ENCODE peak calls at places on chromosomes 11 and 22, in five cellular contexts. One of them, this sample, is unnamed.

GRCh38 chr22:50173983-50174355 is 3.4 kb downstream of the PANX2 start:
- DNase-seq in cardiac muscle cell: no peak
- DNase-seq in neural progenitor cell: no peak
- DNase-seq in naive thymus-derived CD4-positive, alpha-beta T cell: no peak
- DNase-seq in lung: no peak
- DNase-seq in this sample: no peak

GRCh38 chr11:69110451-69110850 is 45.3 kb upstream of the SMIM38 start:
- DNase-seq in lung: no peak
- DNase-seq in cardiac muscle cell: no peak
- DNase-seq in naive thymus-derived CD4-positive, alpha-beta T cell: no peak
- DNase-seq in neural progenitor cell: no peak
- DNase-seq in this sample: no peak

GRCh38 chr22:42891696-42892095 is 34.6 kb upstream of the ARFGAP3 start:
- DNase-seq in cardiac muscle cell: no peak
- DNase-seq in naive thymus-derived CD4-positive, alpha-beta T cell: no peak
- DNase-seq in neural progenitor cell: no peak
- DNase-seq in lung: no peak
- DNase-seq in this sample: no peak

GRCh38 chr11:134725211-134725610 is 313.2 kb upstream of the B3GAT1 start:
- DNase-seq in neural progenitor cell: no peak
- DNase-seq in naive thymus-derived CD4-positive, alpha-beta T cell: no peak
- DNase-seq in lung: no peak
- DNase-seq in cardiac muscle cell: no peak
- DNase-seq in this sample: no peak

GRCh38 chr22:17705565-17706450 is 67.3 kb downstream of the BCL2L13 start:
- DNase-seq in naive thymus-derived CD4-positive, alpha-beta T cell: no peak
- DNase-seq in cardiac muscle cell: no peak
- DNase-seq in lung: no peak
- DNase-seq in neural progenitor cell: no peak
- DNase-seq in this sample: no peak

GRCh38 chr11:129041611-129042018 is 98.9 kb upstream of the TP53AIP1 start:
- DNase-seq in neural progenitor cell: no peak
- DNase-seq in naive thymus-derived CD4-positive, alpha-beta T cell: no peak
- DNase-seq in lung: no peak
- DNase-seq in cardiac muscle cell: no peak
- DNase-seq in this sample: no peak

GRCh38 chr22:28889625-28890024 is 6.3 kb downstream of the ZNRF3 start:
- DNase-seq in lung: no peak
- DNase-seq in naive thymus-derived CD4-positive, alpha-beta T cell: no peak
- DNase-seq in cardiac muscle cell: no peak
- DNase-seq in neural progenitor cell: no peak
- DNase-seq in this sample: no peak

GRCh38 chr11:31262761-31263160 is 106.8 kb downstream of the DCDC1 start:
- DNase-seq in naive thymus-derived CD4-positive, alpha-beta T cell: no peak
- DNase-seq in cardiac muscle cell: no peak
- DNase-seq in neural progenitor cell: no peak
- DNase-seq in lung: no peak
- DNase-seq in this sample: no peak

GRCh38 chr11:76239483-76240142 is 33.3 kb upstream of the WNT11 start:
- DNase-seq in cardiac muscle cell: no peak
- DNase-seq in lung: no peak
- DNase-seq in neural progenitor cell: no peak
- DNase-seq in naive thymus-derived CD4-positive, alpha-beta T cell: no peak
- DNase-seq in this sample: no peak

GRCh38 chr22:39428597-39429071 is 28.2 kb upstream of the MGAT3 start:
- DNase-seq in naive thymus-derived CD4-positive, alpha-beta T cell: no peak
- DNase-seq in lung: no peak
- DNase-seq in cardiac muscle cell: no peak
- DNase-seq in neural progenitor cell: peak; percentile 85
- DNase-seq in this sample: no peak

GRCh38 chr11:47105974-47106373 is 70.7 kb downstream of the ARFGAP2 start:
- DNase-seq in lung: no peak
- DNase-seq in cardiac muscle cell: no peak
- DNase-seq in neural progenitor cell: no peak
- DNase-seq in naive thymus-derived CD4-positive, alpha-beta T cell: no peak
- DNase-seq in this sample: no peak

GRCh38 chr11:2678396-2678795 is 21.4 kb downstream of the KCNQ1OT1 start:
- DNase-seq in neural progenitor cell: no peak
- DNase-seq in lung: no peak
- DNase-seq in naive thymus-derived CD4-positive, alpha-beta T cell: no peak
- DNase-seq in cardiac muscle cell: no peak
- DNase-seq in this sample: no peak

GRCh38 chr11:72646024-72646423 is 28.2 kb downstream of the PDE2A start:
- DNase-seq in naive thymus-derived CD4-positive, alpha-beta T cell: no peak
- DNase-seq in lung: no peak
- DNase-seq in neural progenitor cell: no peak
- DNase-seq in cardiac muscle cell: no peak
- DNase-seq in this sample: no peak

GRCh38 chr11:12502950-12503579 is 125.7 kb downstream of the PARVA start:
- DNase-seq in cardiac muscle cell: no peak
- DNase-seq in neural progenitor cell: no peak
- DNase-seq in lung: no peak
- DNase-seq in naive thymus-derived CD4-positive, alpha-beta T cell: no peak
- DNase-seq in this sample: no peak

GRCh38 chr11:12503886-12504285 is 126.5 kb downstream of the PARVA start:
- DNase-seq in lung: no peak
- DNase-seq in naive thymus-derived CD4-positive, alpha-beta T cell: no peak
- DNase-seq in neural progenitor cell: no peak
- DNase-seq in cardiac muscle cell: no peak
- DNase-seq in this sample: no peak

GRCh38 chr11:12505183-12505582 is 127.8 kb downstream of the PARVA start:
- DNase-seq in cardiac muscle cell: no peak
- DNase-seq in neural progenitor cell: no peak
- DNase-seq in naive thymus-derived CD4-positive, alpha-beta T cell: no peak
- DNase-seq in lung: no peak
- DNase-seq in this sample: no peak

GRCh38 chr11:12499071-12499470 is 121.7 kb downstream of the PARVA start:
- DNase-seq in neural progenitor cell: no peak
- DNase-seq in lung: no peak
- DNase-seq in cardiac muscle cell: no peak
- DNase-seq in naive thymus-derived CD4-positive, alpha-beta T cell: no peak
- DNase-seq in this sample: no peak

DNA sequence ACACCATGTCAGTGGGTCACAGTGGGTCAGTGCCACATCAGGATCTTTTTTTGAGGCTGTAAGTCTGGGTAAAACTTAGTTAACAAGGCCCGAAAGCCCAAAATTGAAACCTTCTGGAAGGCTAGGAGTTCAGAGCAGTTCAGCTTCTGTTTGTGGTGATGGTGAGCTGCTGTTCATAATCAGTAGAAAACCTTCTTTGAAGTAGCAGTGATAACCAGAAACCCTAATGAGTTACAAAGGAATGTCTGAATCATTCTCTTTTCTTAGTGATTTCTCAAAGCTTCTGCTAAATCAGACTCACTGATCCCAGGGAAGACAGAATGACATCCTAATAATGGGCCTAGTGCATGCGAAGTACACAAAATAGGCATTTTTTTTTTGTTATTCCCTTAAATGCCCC is 124.7 kb downstream of the PARVA start:
- DNase-seq in cardiac muscle cell: no peak
- DNase-seq in lung: no peak
- DNase-seq in neural progenitor cell: no peak
- DNase-seq in naive thymus-derived CD4-positive, alpha-beta T cell: no peak
- DNase-seq in this sample: no peak
- H3K27ac ChIP-seq in cardiac muscle cell: no peak overlapping the region
- H3K27ac ChIP-seq in lung: peak overlapping the region; percentile 34
- H3K27ac ChIP-seq in neural progenitor cell: no peak overlapping the region
- H3K27ac ChIP-seq in naive thymus-derived CD4-positive, alpha-beta T cell: no peak overlapping the region
- H3K27ac ChIP-seq in this sample: peak overlapping the region; percentile 16

GRCh38 chr11:118199135-118199534 is 22.7 kb upstream of the SCN2B start:
- DNase-seq in cardiac muscle cell: no peak
- DNase-seq in neural progenitor cell: no peak
- DNase-seq in naive thymus-derived CD4-positive, alpha-beta T cell: no peak
- DNase-seq in lung: no peak
- DNase-seq in this sample: no peak

GRCh38 chr11:118198370-118198769 is 21.9 kb upstream of the SCN2B start:
- DNase-seq in neural progenitor cell: peak; percentile 82
- DNase-seq in cardiac muscle cell: peak; percentile 77
- DNase-seq in lung: peak; percentile 73
- DNase-seq in naive thymus-derived CD4-positive, alpha-beta T cell: peak; percentile 69
- DNase-seq in this sample: peak; percentile 66

GRCh38 chr11:118200901-118201680 is 23.7 kb downstream of the JAML start:
- DNase-seq in cardiac muscle cell: no peak
- DNase-seq in lung: no peak
- DNase-seq in neural progenitor cell: no peak
- DNase-seq in naive thymus-derived CD4-positive, alpha-beta T cell: no peak
- DNase-seq in this sample: no peak

GRCh38 chr11:118201966-118202365 is 22.8 kb downstream of the JAML start:
- DNase-seq in neural progenitor cell: no peak
- DNase-seq in naive thymus-derived CD4-positive, alpha-beta T cell: no peak
- DNase-seq in lung: no peak
- DNase-seq in cardiac muscle cell: no peak
- DNase-seq in this sample: no peak

DNA sequence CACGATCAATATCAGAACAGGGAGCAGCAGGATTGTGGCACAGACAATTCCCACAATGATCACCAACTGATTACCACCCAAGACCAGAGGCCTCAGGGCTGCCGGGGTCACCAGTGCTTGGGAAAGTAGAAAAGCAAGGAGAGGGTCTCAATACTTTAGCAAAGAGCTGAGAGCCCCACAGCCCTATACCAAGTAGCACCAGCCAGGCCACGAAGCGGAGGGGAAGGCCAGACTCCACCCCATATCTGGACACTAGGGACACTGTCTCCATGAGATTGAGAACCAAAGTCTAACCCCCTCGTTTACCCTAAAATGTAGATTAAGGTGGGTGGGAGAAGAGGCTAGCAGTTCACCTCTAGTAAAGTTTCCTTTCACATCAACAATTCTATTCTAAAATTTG is 24.1 kb upstream of the SCN2B start:
- DNase-seq in neural progenitor cell: no peak
- DNase-seq in naive thymus-derived CD4-positive, alpha-beta T cell: no peak
- DNase-seq in lung: no peak
- DNase-seq in cardiac muscle cell: no peak
- DNase-seq in this sample: no peak
- H3K4me1 ChIP-seq in neural progenitor cell: no peaks in the 10 kb centered on the region
- H3K4me1 ChIP-seq in naive thymus-derived CD4-positive, alpha-beta T cell: peaks cover 31% of the 10 kb centered on the region
- H3K4me1 ChIP-seq in lung: no peaks in the 10 kb centered on the region
- H3K4me1 ChIP-seq in cardiac muscle cell: peaks cover 10% of the 10 kb centered on the region
- H3K4me1 ChIP-seq in this sample: no peaks in the 10 kb centered on the region

GRCh38 chr11:126336065-126336464 is 19.4 kb upstream of the ST3GAL4 start:
- DNase-seq in neural progenitor cell: no peak
- DNase-seq in cardiac muscle cell: no peak
- DNase-seq in lung: no peak
- DNase-seq in naive thymus-derived CD4-positive, alpha-beta T cell: no peak
- DNase-seq in this sample: no peak

GRCh38 chr11:126337472-126338241 is 17.8 kb upstream of the ST3GAL4 start:
- DNase-seq in naive thymus-derived CD4-positive, alpha-beta T cell: no peak
- DNase-seq in neural progenitor cell: no peak
- DNase-seq in cardiac muscle cell: peak; percentile 59
- DNase-seq in lung: no peak
- DNase-seq in this sample: no peak

GRCh38 chr11:126337121-126337471 is 18.4 kb upstream of the ST3GAL4 start:
- DNase-seq in naive thymus-derived CD4-positive, alpha-beta T cell: no peak
- DNase-seq in lung: no peak
- DNase-seq in cardiac muscle cell: no peak
- DNase-seq in neural progenitor cell: no peak
- DNase-seq in this sample: no peak

GRCh38 chr11:126335463-126335760 is 20.1 kb upstream of the ST3GAL4 start:
- DNase-seq in naive thymus-derived CD4-positive, alpha-beta T cell: no peak
- DNase-seq in cardiac muscle cell: no peak
- DNase-seq in neural progenitor cell: no peak
- DNase-seq in lung: no peak
- DNase-seq in this sample: no peak

GRCh38 chr11:126336646-126337045 is 18.8 kb upstream of the ST3GAL4 start:
- DNase-seq in neural progenitor cell: no peak
- DNase-seq in cardiac muscle cell: no peak
- DNase-seq in naive thymus-derived CD4-positive, alpha-beta T cell: no peak
- DNase-seq in lung: no peak
- DNase-seq in this sample: no peak
- H3K27ac ChIP-seq in neural progenitor cell: peak overlapping the region; percentile 13
- H3K27ac ChIP-seq in cardiac muscle cell: peak overlapping the region; percentile 53
- H3K27ac ChIP-seq in naive thymus-derived CD4-positive, alpha-beta T cell: peak overlapping the region; percentile 17
- H3K27ac ChIP-seq in lung: no peak overlapping the region
- H3K27ac ChIP-seq in this sample: no peak overlapping the region

DNA sequence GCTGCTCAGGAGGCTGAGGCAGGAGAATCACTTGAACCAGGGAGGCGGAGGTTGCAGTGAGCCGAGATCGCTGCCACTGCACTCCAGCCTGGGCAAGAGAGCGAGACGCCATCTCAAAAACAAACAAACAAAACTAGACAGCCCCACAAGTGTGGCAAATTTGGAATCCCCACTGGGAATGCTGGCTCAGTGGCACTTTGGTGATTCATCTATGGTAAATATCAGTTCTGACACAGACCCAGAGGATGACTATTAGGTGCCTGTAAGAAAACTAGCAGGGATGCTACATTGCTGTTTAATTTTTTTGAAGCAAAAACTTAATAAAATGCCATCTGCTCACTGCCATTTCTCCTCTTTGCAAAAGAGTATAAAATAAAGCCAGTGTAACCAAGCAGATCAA is 107.9 kb downstream of the NAT10 start:
- DNase-seq in neural progenitor cell: no peak
- DNase-seq in lung: no peak
- DNase-seq in cardiac muscle cell: no peak
- DNase-seq in naive thymus-derived CD4-positive, alpha-beta T cell: no peak
- DNase-seq in this sample: no peak
- H3K4me1 ChIP-seq in neural progenitor cell: no peaks in the 10 kb centered on the region
- H3K4me1 ChIP-seq in lung: no peaks in the 10 kb centered on the region
- H3K4me1 ChIP-seq in cardiac muscle cell: peaks cover 12% of the 10 kb centered on the region
- H3K4me1 ChIP-seq in naive thymus-derived CD4-positive, alpha-beta T cell: no peaks in the 10 kb centered on the region
- H3K4me1 ChIP-seq in this sample: no peaks in the 10 kb centered on the region

GRCh38 chr11:50074161-50074560 is 41.5 kb downstream of the OR4C45 start:
- DNase-seq in neural progenitor cell: no peak
- DNase-seq in cardiac muscle cell: no peak
- DNase-seq in naive thymus-derived CD4-positive, alpha-beta T cell: no peak
- DNase-seq in lung: no peak
- DNase-seq in this sample: no peak

GRCh38 chr11:50080256-50080655 is 47.6 kb downstream of the OR4C45 start:
- DNase-seq in neural progenitor cell: no peak
- DNase-seq in cardiac muscle cell: no peak
- DNase-seq in lung: no peak
- DNase-seq in naive thymus-derived CD4-positive, alpha-beta T cell: no peak
- DNase-seq in this sample: no peak

GRCh38 chr11:50075856-50076255 is 43.2 kb downstream of the OR4C45 start:
- DNase-seq in cardiac muscle cell: no peak
- DNase-seq in naive thymus-derived CD4-positive, alpha-beta T cell: no peak
- DNase-seq in lung: no peak
- DNase-seq in neural progenitor cell: no peak
- DNase-seq in this sample: no peak

GRCh38 chr11:50077526-50077925 is 44.9 kb downstream of the OR4C45 start:
- DNase-seq in lung: no peak
- DNase-seq in neural progenitor cell: no peak
- DNase-seq in naive thymus-derived CD4-positive, alpha-beta T cell: no peak
- DNase-seq in cardiac muscle cell: no peak
- DNase-seq in this sample: no peak

DNA sequence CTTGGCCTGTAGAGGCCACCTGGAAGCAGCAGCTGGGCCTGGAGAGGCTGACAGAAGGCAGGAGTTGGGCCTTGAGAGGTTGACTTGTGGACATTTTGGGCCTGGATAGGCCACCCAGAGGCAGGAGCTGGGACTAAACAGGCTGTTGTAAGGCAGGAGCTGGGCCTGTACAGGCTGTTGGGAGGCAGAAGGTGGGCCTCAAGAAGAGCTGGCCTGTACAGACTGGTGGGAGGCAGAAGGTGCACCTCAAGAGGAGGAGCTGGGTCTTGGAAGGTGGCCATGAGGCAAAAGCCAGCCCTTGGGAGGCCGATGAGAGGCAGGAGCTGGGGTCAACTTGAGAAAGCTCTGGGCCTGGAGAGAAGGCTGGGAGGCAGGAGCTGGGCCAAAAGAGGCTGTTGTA is 45.3 kb downstream of the OR4C45 start:
- DNase-seq in neural progenitor cell: no peak
- DNase-seq in cardiac muscle cell: no peak
- DNase-seq in lung: no peak
- DNase-seq in naive thymus-derived CD4-positive, alpha-beta T cell: no peak
- DNase-seq in this sample: no peak
- H3K27ac ChIP-seq in neural progenitor cell: no peak overlapping the region
- H3K27ac ChIP-seq in cardiac muscle cell: no peak overlapping the region
- H3K27ac ChIP-seq in lung: no peak overlapping the region
- H3K27ac ChIP-seq in naive thymus-derived CD4-positive, alpha-beta T cell: no peak overlapping the region
- H3K27ac ChIP-seq in this sample: no peak overlapping the region

This sample was measured in prostate gland.